ENCODE peak calls at places on chromosome 5, in nine cellular contexts. One of them, this sample, is unnamed.

GRCh38 chr5:167096816-167097215 is 1194.6 kb upstream of the WWC1 start:
- DNase-seq in heart left ventricle: no peak
- DNase-seq in OCI-LY7: no peak
- DNase-seq in IMR-90: no peak
- DNase-seq in endothelial cell of umbilical vein: no peak
- DNase-seq in hepatocyte: peak; percentile 30
- DNase-seq in cardiac fibroblast: no peak
- DNase-seq in lung: no peak
- DNase-seq in brain microvascular endothelial cell: no peak
- DNase-seq in this sample: no peak

GRCh38 chr5:135456238-135457099 is 4.3 kb upstream of the TIFAB start:
- DNase-seq in heart left ventricle: no peak
- DNase-seq in OCI-LY7: no peak
- DNase-seq in IMR-90: peak; percentile 88
- DNase-seq in endothelial cell of umbilical vein: no peak
- DNase-seq in hepatocyte: peak; percentile 40
- DNase-seq in cardiac fibroblast: peak; percentile 82
- DNase-seq in lung: peak; percentile 66
- DNase-seq in brain microvascular endothelial cell: peak; percentile 83
- DNase-seq in this sample: peak; percentile 53

GRCh38 chr5:17990168-17990567 is 355.9 kb downstream of the TAF11L14 start:
- DNase-seq in heart left ventricle: no peak
- DNase-seq in OCI-LY7: no peak
- DNase-seq in IMR-90: no peak
- DNase-seq in endothelial cell of umbilical vein: no peak
- DNase-seq in hepatocyte: no peak
- DNase-seq in cardiac fibroblast: no peak
- DNase-seq in lung: no peak
- DNase-seq in brain microvascular endothelial cell: no peak
- DNase-seq in this sample: no peak

GRCh38 chr5:33997331-33997983 is 10.4 kb downstream of the AMACR start:
- DNase-seq in heart left ventricle: peak; percentile 26
- DNase-seq in OCI-LY7: peak; percentile 40
- DNase-seq in IMR-90: peak; percentile 88
- DNase-seq in endothelial cell of umbilical vein: peak; percentile 87
- DNase-seq in hepatocyte: peak; percentile 75
- DNase-seq in cardiac fibroblast: peak; percentile 91
- DNase-seq in lung: peak; percentile 65
- DNase-seq in brain microvascular endothelial cell: peak; percentile 82
- DNase-seq in this sample: peak; percentile 70

GRCh38 chr5:167304834-167305469 is 986.5 kb upstream of the WWC1 start:
- DNase-seq in heart left ventricle: peak; percentile 17
- DNase-seq in OCI-LY7: no peak
- DNase-seq in IMR-90: no peak
- DNase-seq in endothelial cell of umbilical vein: no peak
- DNase-seq in hepatocyte: no peak
- DNase-seq in cardiac fibroblast: no peak
- DNase-seq in lung: no peak
- DNase-seq in brain microvascular endothelial cell: no peak
- DNase-seq in this sample: no peak

GRCh38 chr5:151740336-151740942 is 18.0 kb downstream of the ATOX1 start:
- DNase-seq in heart left ventricle: peak; percentile 71
- DNase-seq in OCI-LY7: peak; percentile 70
- DNase-seq in IMR-90: peak; percentile 96
- DNase-seq in endothelial cell of umbilical vein: peak; percentile 79
- DNase-seq in hepatocyte: peak; percentile 92
- DNase-seq in cardiac fibroblast: peak; percentile 94
- DNase-seq in lung: peak; percentile 51
- DNase-seq in brain microvascular endothelial cell: peak; percentile 91
- DNase-seq in this sample: peak; percentile 91

GRCh38 chr5:16025681-16026080 is 153.9 kb downstream of the MARCHF11 start:
- DNase-seq in heart left ventricle: no peak
- DNase-seq in OCI-LY7: no peak
- DNase-seq in IMR-90: no peak
- DNase-seq in endothelial cell of umbilical vein: no peak
- DNase-seq in hepatocyte: no peak
- DNase-seq in cardiac fibroblast: no peak
- DNase-seq in lung: no peak
- DNase-seq in brain microvascular endothelial cell: no peak
- DNase-seq in this sample: no peak

GRCh38 chr5:116380615-116381014 is 194.0 kb downstream of the SEMA6A start:
- DNase-seq in heart left ventricle: no peak
- DNase-seq in OCI-LY7: no peak
- DNase-seq in IMR-90: no peak
- DNase-seq in endothelial cell of umbilical vein: no peak
- DNase-seq in hepatocyte: no peak
- DNase-seq in cardiac fibroblast: no peak
- DNase-seq in lung: no peak
- DNase-seq in brain microvascular endothelial cell: no peak
- DNase-seq in this sample: peak; percentile 33

GRCh38 chr5:91293131-91293530 is 90.0 kb downstream of the ARRDC3 start:
- DNase-seq in heart left ventricle: no peak
- DNase-seq in OCI-LY7: no peak
- DNase-seq in IMR-90: peak; percentile 55
- DNase-seq in endothelial cell of umbilical vein: no peak
- DNase-seq in hepatocyte: no peak
- DNase-seq in cardiac fibroblast: no peak
- DNase-seq in lung: no peak
- DNase-seq in brain microvascular endothelial cell: peak; percentile 44
- DNase-seq in this sample: peak; percentile 46

GRCh38 chr5:72882989-72883388 is 66.5 kb downstream of the TNPO1 start:
- DNase-seq in heart left ventricle: no peak
- DNase-seq in OCI-LY7: no peak
- DNase-seq in IMR-90: no peak
- DNase-seq in endothelial cell of umbilical vein: no peak
- DNase-seq in hepatocyte: no peak
- DNase-seq in cardiac fibroblast: no peak
- DNase-seq in lung: no peak
- DNase-seq in brain microvascular endothelial cell: no peak
- DNase-seq in this sample: no peak

GRCh38 chr5:111223790-111224560 is at the start of gene CAMK4:
- DNase-seq in heart left ventricle: peak; percentile 63
- DNase-seq in OCI-LY7: peak; percentile 82
- DNase-seq in IMR-90: peak; percentile 73
- DNase-seq in endothelial cell of umbilical vein: peak; percentile 69
- DNase-seq in hepatocyte: peak; percentile 86
- DNase-seq in cardiac fibroblast: peak; percentile 73
- DNase-seq in lung: peak; percentile 33
- DNase-seq in brain microvascular endothelial cell: peak; percentile 38
- DNase-seq in this sample: peak; percentile 20

GRCh38 chr5:3268760-3269330 is 326.8 kb upstream of the IRX1 start:
- DNase-seq in heart left ventricle: no peak
- DNase-seq in OCI-LY7: no peak
- DNase-seq in IMR-90: no peak
- DNase-seq in endothelial cell of umbilical vein: no peak
- DNase-seq in hepatocyte: no peak
- DNase-seq in cardiac fibroblast: no peak
- DNase-seq in lung: peak; percentile 20
- DNase-seq in brain microvascular endothelial cell: no peak
- DNase-seq in this sample: no peak

GRCh38 chr5:65423623-65424022 is 58.1 kb downstream of the ADAMTS6 start:
- DNase-seq in heart left ventricle: no peak
- DNase-seq in OCI-LY7: no peak
- DNase-seq in IMR-90: no peak
- DNase-seq in endothelial cell of umbilical vein: no peak
- DNase-seq in hepatocyte: no peak
- DNase-seq in cardiac fibroblast: no peak
- DNase-seq in lung: no peak
- DNase-seq in brain microvascular endothelial cell: no peak
- DNase-seq in this sample: no peak

DNA sequence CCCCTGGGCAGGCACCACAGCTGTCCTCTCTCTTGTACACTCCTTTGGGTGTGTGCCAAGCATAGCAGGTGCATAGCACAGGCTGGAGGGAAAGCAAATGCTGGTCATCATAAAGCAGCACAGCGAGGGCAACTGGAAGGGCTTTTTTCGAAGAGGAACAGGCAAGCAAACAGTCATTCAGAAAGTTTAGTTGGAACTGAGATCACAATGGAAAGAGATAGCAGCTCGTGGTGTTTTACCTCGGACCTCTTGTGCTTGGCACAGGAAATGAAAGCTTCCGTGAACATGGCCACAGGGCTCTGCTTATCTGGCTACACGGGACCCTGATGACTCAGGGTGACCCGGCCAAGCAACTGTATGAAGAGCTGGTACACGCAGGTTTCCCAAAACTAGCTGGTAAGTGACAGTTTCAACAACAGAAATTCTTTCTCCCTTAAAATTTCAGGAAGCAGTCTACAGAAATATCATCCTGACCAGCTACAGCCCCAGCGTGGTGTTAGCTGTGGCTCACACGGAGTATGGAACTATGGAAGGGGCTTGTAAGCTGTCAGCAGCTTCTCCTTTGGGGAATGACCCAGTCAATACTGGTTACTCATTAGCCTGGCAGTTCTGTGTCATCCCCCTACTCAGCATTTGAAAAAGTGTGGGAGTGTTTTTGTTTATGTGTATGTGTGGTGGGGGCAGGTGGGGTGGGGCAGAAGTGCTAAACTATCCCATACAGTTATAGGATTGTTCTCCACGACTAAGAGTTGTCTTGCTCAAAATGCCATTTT is 48.1 kb downstream of the POC5 start:
- DNase-seq in heart left ventricle: peak; percentile 28
- DNase-seq in OCI-LY7: peak; percentile 8
- DNase-seq in IMR-90: peak; percentile 18
- DNase-seq in endothelial cell of umbilical vein: peak; percentile 95
- DNase-seq in hepatocyte: peak; percentile 52
- DNase-seq in cardiac fibroblast: peak; percentile 21
- DNase-seq in lung: peak; percentile 38
- DNase-seq in brain microvascular endothelial cell: peak; percentile 40
- DNase-seq in this sample: no peak
- H3K4me3 ChIP-seq in heart left ventricle: no peak overlapping the region
- H3K4me3 ChIP-seq in OCI-LY7: no peak overlapping the region
- H3K4me3 ChIP-seq in IMR-90: no peak overlapping the region
- H3K4me3 ChIP-seq in endothelial cell of umbilical vein: no peak overlapping the region
- H3K4me3 ChIP-seq in hepatocyte: no peak overlapping the region
- H3K4me3 ChIP-seq in cardiac fibroblast: peak overlapping the region; percentile 2
- H3K4me3 ChIP-seq in lung: no peak overlapping the region
- H3K4me3 ChIP-seq in brain microvascular endothelial cell: no peak overlapping the region
- H3K4me3 ChIP-seq in this sample: no peak overlapping the region

GRCh38 chr5:181243521-181244307 is at the start of gene RACK1:
- DNase-seq in heart left ventricle: peak; percentile 90
- DNase-seq in OCI-LY7: peak; percentile 94
- DNase-seq in IMR-90: peak; percentile 85
- DNase-seq in endothelial cell of umbilical vein: peak; percentile 95
- DNase-seq in hepatocyte: peak; percentile 93
- DNase-seq in cardiac fibroblast: peak; percentile 90
- DNase-seq in lung: peak; percentile 92
- DNase-seq in brain microvascular endothelial cell: peak; percentile 88
- DNase-seq in this sample: peak; percentile 60

GRCh38 chr5:181243020-181243520 is 636 bp downstream of the RACK1 start:
- DNase-seq in heart left ventricle: no peak
- DNase-seq in OCI-LY7: peak; percentile 43
- DNase-seq in IMR-90: no peak
- DNase-seq in endothelial cell of umbilical vein: peak; percentile 43
- DNase-seq in hepatocyte: peak; percentile 32
- DNase-seq in cardiac fibroblast: no peak
- DNase-seq in lung: no peak
- DNase-seq in brain microvascular endothelial cell: no peak
- DNase-seq in this sample: no peak

GRCh38 chr5:181239062-181239663 is 4.5 kb downstream of the RACK1 start:
- DNase-seq in heart left ventricle: no peak
- DNase-seq in OCI-LY7: no peak
- DNase-seq in IMR-90: no peak
- DNase-seq in endothelial cell of umbilical vein: no peak
- DNase-seq in hepatocyte: no peak
- DNase-seq in cardiac fibroblast: no peak
- DNase-seq in lung: no peak
- DNase-seq in brain microvascular endothelial cell: no peak
- DNase-seq in this sample: no peak

GRCh38 chr5:181242031-181242451 is 1.7 kb downstream of the RACK1 start:
- DNase-seq in heart left ventricle: no peak
- DNase-seq in OCI-LY7: no peak
- DNase-seq in IMR-90: no peak
- DNase-seq in endothelial cell of umbilical vein: no peak
- DNase-seq in hepatocyte: no peak
- DNase-seq in cardiac fibroblast: no peak
- DNase-seq in lung: no peak
- DNase-seq in brain microvascular endothelial cell: no peak
- DNase-seq in this sample: no peak

GRCh38 chr5:181241393-181241975 is 2.2 kb downstream of the RACK1 start:
- DNase-seq in heart left ventricle: no peak
- DNase-seq in OCI-LY7: peak; percentile 73
- DNase-seq in IMR-90: peak; percentile 90
- DNase-seq in endothelial cell of umbilical vein: peak; percentile 83
- DNase-seq in hepatocyte: peak; percentile 65
- DNase-seq in cardiac fibroblast: peak; percentile 85
- DNase-seq in lung: no peak
- DNase-seq in brain microvascular endothelial cell: peak; percentile 84
- DNase-seq in this sample: no peak
- H3K4me3 ChIP-seq in heart left ventricle: no peak overlapping the region
- H3K4me3 ChIP-seq in OCI-LY7: peak overlapping the region; percentile 89
- H3K4me3 ChIP-seq in IMR-90: no peak overlapping the region
- H3K4me3 ChIP-seq in endothelial cell of umbilical vein: no peak overlapping the region
- H3K4me3 ChIP-seq in hepatocyte: no peak overlapping the region
- H3K4me3 ChIP-seq in cardiac fibroblast: peak overlapping the region; percentile 76
- H3K4me3 ChIP-seq in lung: no peak overlapping the region
- H3K4me3 ChIP-seq in brain microvascular endothelial cell: peak overlapping the region; percentile 99
- H3K4me3 ChIP-seq in this sample: peak overlapping the region; percentile 94

GRCh38 chr5:54215233-54215736 is 95.1 kb downstream of the ARL15 start:
- DNase-seq in heart left ventricle: no peak
- DNase-seq in OCI-LY7: no peak
- DNase-seq in IMR-90: no peak
- DNase-seq in endothelial cell of umbilical vein: no peak
- DNase-seq in hepatocyte: no peak
- DNase-seq in cardiac fibroblast: no peak
- DNase-seq in lung: no peak
- DNase-seq in brain microvascular endothelial cell: no peak
- DNase-seq in this sample: no peak
- H3K4me3 ChIP-seq in heart left ventricle: no peak overlapping the region
- H3K4me3 ChIP-seq in OCI-LY7: no peak overlapping the region
- H3K4me3 ChIP-seq in IMR-90: no peak overlapping the region
- H3K4me3 ChIP-seq in endothelial cell of umbilical vein: no peak overlapping the region
- H3K4me3 ChIP-seq in hepatocyte: no peak overlapping the region
- H3K4me3 ChIP-seq in cardiac fibroblast: no peak overlapping the region
- H3K4me3 ChIP-seq in lung: no peak overlapping the region
- H3K4me3 ChIP-seq in brain microvascular endothelial cell: no peak overlapping the region
- H3K4me3 ChIP-seq in this sample: no peak overlapping the region

DNA sequence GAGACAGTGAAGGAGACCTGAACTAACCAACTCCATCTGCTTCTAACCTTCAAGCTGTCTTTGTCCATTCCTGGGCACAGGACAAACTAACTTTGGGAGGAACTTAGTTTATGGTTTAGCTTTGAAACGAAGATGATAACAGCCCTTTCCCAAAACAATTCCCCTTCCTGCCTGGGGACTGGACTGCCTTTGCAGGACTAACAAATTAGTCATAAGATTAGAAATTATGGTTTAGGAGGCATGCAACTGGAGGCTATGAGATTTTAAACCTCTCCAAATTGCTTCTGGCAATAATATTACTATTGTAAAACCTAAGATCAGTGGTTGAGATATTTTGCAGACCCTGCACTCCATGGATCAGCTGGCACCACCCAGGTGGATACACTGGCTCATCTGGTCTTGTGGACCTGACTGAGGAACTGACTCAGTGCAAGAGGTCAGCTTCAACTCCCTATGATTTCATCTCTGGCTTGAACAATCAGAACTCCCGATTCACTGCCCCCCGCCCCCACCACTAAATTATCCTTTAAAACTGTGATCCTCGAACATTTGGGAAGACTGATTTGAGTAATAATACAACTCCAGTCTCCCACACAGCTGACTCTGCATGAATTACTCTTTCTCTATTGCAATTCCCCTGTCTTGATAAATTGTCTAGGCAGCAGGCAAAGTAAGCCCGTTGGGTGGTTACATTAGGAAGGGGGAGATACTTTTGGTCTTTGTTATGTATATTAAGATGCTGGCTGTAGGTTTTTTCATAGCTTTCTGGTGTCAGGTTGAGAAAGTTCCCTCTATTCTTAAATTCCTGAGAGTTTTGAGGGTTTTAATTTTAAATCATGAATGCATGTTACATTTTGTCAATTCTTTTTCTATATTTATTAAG is 213.3 kb downstream of the TSSK1B start:
- DNase-seq in heart left ventricle: no peak
- DNase-seq in OCI-LY7: no peak
- DNase-seq in IMR-90: peak; percentile 31
- DNase-seq in endothelial cell of umbilical vein: no peak
- DNase-seq in hepatocyte: no peak
- DNase-seq in cardiac fibroblast: peak; percentile 39
- DNase-seq in lung: no peak
- DNase-seq in brain microvascular endothelial cell: no peak
- DNase-seq in this sample: no peak
- H3K4me3 ChIP-seq in heart left ventricle: no peak overlapping the region
- H3K4me3 ChIP-seq in OCI-LY7: no peak overlapping the region
- H3K4me3 ChIP-seq in IMR-90: no peak overlapping the region
- H3K4me3 ChIP-seq in endothelial cell of umbilical vein: no peak overlapping the region
- H3K4me3 ChIP-seq in hepatocyte: no peak overlapping the region
- H3K4me3 ChIP-seq in cardiac fibroblast: no peak overlapping the region
- H3K4me3 ChIP-seq in lung: no peak overlapping the region
- H3K4me3 ChIP-seq in brain microvascular endothelial cell: no peak overlapping the region
- H3K4me3 ChIP-seq in this sample: no peak overlapping the region

This sample was measured in skeletal muscle cell.